ENCODE peak calls at places on chromosomes 3 and 15, in nine cellular contexts. K, H, S, T, W, R, P, C and Y are unnamed samples.

GRCh38 chr3:186235554-186235953 is 126.5 kb downstream of the DGKG start:
- DNase-seq in H (no peak), S (no peak), W (no peak), P (no peak), C (no peak), T (no peak), R (no peak), K (no peak), Y (no peak)

GRCh38 chr3:67692621-67693020 is 38.2 kb upstream of the SUCLG2 start:
- DNase-seq in S (no peak), W (no peak), C (no peak), K (peak), P (no peak), R (no peak), H (no peak), T (no peak), Y (no peak)

GRCh38 chr15:73239564-73240208 is 129.1 kb downstream of the HCN4 start:
- DNase-seq in P (no peak), R (no peak), S (no peak), K (peak), W (no peak), C (no peak), H (no peak), T (no peak), Y (no peak)

GRCh38 chr3:152272771-152273242 is 4.1 kb downstream of the MBNL1 start:
- DNase-seq in C (peak), H (peak), K (peak), R (no peak), W (no peak), S (no peak), P (no peak), T (peak), Y (no peak)

GRCh38 chr15:40103124-40103858 is 5.4 kb downstream of the BMF start:
- DNase-seq in P (no peak), T (peak), S (no peak), R (no peak), W (no peak), H (no peak), C (peak), K (peak), Y (peak)

GRCh38 chr3:169496402-169496801 is 167.1 kb downstream of the MECOM start:
- DNase-seq in S (no peak), R (no peak), W (no peak), K (no peak), P (no peak), H (no peak), C (no peak), T (no peak), Y (no peak)

GRCh38 chr3:10695595-10696285 is 120.3 kb upstream of the SLC6A11 start:
- DNase-seq in R (no peak), T (no peak), P (no peak), S (no peak), H (no peak), K (no peak), W (no peak), C (no peak), Y (no peak)

GRCh38 chr3:137808015-137808414 is 43.9 kb downstream of the SOX14 start:
- DNase-seq in C (no peak), S (no peak), W (no peak), H (no peak), P (no peak), R (no peak), T (no peak), K (peak), Y (no peak)

GRCh38 chr3:170502297-170502696 is 83.6 kb downstream of the SLC7A14 start:
- DNase-seq in K (no peak), S (no peak), W (no peak), R (no peak), T (no peak), H (no peak), P (no peak), C (peak), Y (peak)

GRCh38 chr3:10949197-10949596 is 43.4 kb upstream of the SLC6A1 start:
- DNase-seq in P (no peak), T (no peak), S (no peak), H (no peak), R (no peak), C (no peak), K (no peak), W (no peak), Y (no peak)

GRCh38 chr3:86978111-86978528 is 12.8 kb downstream of the VGLL3 start:
- DNase-seq in T (no peak), W (no peak), C (peak), R (no peak), H (no peak), K (no peak), S (no peak), P (no peak), Y (no peak)

GRCh38 chr15:37093480-37094410 is 6.6 kb downstream of the MEIS2 start:
- DNase-seq in H (no peak), T (no peak), R (no peak), K (peak), P (no peak), W (no peak), C (peak), S (no peak), Y (no peak)

GRCh38 chr3:187183210-187183862 is 13.9 kb upstream of the RTP1 start:
- DNase-seq in W (no peak), H (no peak), R (no peak), C (peak), S (no peak), P (no peak), T (peak), K (no peak), Y (no peak)

GRCh38 chr3:66236281-66236680 is 15.5 kb downstream of the SLC25A26 start:
- DNase-seq in T (no peak), K (no peak), S (no peak), C (peak), W (peak), H (peak), R (no peak), P (no peak), Y (no peak)

GRCh38 chr3:107356706-107357105 is 20.5 kb upstream of the CCDC54 start:
- DNase-seq in R (no peak), C (no peak), T (no peak), K (no peak), W (no peak), H (no peak), S (no peak), P (no peak), Y (no peak)

GRCh38 chr15:60933914-60934885 is 294.9 kb downstream of the RORA start:
- DNase-seq in P (no peak), W (no peak), C (no peak), K (peak), R (no peak), H (no peak), S (no peak), T (no peak), Y (no peak)

GRCh38 chr3:78580691-78581090 is 1187.1 kb downstream of the ROBO1 start:
- DNase-seq in S (no peak), T (peak), W (no peak), R (no peak), H (no peak), C (peak), P (no peak), K (peak), Y (no peak)

GRCh38 chr3:6282920-6283319 is 578.0 kb upstream of the GRM7 start:
- DNase-seq in T (no peak), W (no peak), C (no peak), H (no peak), P (no peak), K (no peak), S (no peak), R (no peak), Y (no peak)

GRCh38 chr3:8864570-8865350 is 95.3 kb upstream of the OXTR start:
- DNase-seq in R (no peak), C (no peak), T (no peak), P (no peak), S (no peak), W (no peak), K (no peak), H (no peak), Y (no peak)

GRCh38 chr15:99387769-99388168 is 136.5 kb downstream of the LRRC28 start:
- DNase-seq in S (no peak), R (no peak), H (no peak), C (no peak), P (no peak), W (no peak), K (no peak), T (no peak), Y (no peak)

GRCh38 chr15:40258544-40258943 is 19.7 kb downstream of the PAK6 start:
- DNase-seq in P (no peak), R (no peak), S (no peak), T (no peak), K (no peak), C (no peak), W (no peak), H (no peak), Y (no peak)

GRCh38 chr3:131349946-131350347 is 31.6 kb upstream of the NUDT16 start:
- DNase-seq in S (peak), C (peak), K (peak), W (no peak), R (no peak), H (no peak), P (no peak), T (peak), Y (no peak)

GRCh38 chr3:151630035-151630434 is 103.7 kb upstream of the AADACL2 start:
- DNase-seq in S (no peak), R (no peak), T (no peak), K (no peak), W (no peak), P (no peak), H (no peak), C (no peak), Y (no peak)

GRCh38 chr3:49636883-49637609 is 37.1 kb upstream of the APEH start:
- DNase-seq in T (no peak), R (no peak), C (no peak), S (no peak), W (no peak), H (no peak), K (no peak), P (no peak), Y (no peak)

GRCh38 chr3:180421221-180421620 is 180.7 kb upstream of the TTC14 start:
- DNase-seq in H (no peak), C (peak), T (no peak), K (no peak), R (no peak), S (no peak), P (no peak), W (no peak), Y (no peak)

GRCh38 chr3:4425707-4426106 is 41.4 kb downstream of the SUMF1 start:
- DNase-seq in S (no peak), H (no peak), K (no peak), P (no peak), C (peak), T (no peak), R (no peak), W (no peak), Y (no peak)

GRCh38 chr15:78302579-78302978 is 3.2 kb upstream of the SKIC8 start:
- DNase-seq in S (no peak), T (peak), R (no peak), K (peak), C (peak), H (peak), W (no peak), P (no peak), Y (no peak)

GRCh38 chr15:87604857-87605446 is 651.6 kb downstream of the NTRK3 start:
- DNase-seq in W (no peak), S (no peak), K (no peak), C (no peak), H (no peak), R (peak), T (no peak), P (no peak), Y (no peak)

GRCh38 chr3:197527569-197527968 is 28.2 kb downstream of the BDH1 start:
- DNase-seq in R (no peak), S (no peak), W (no peak), T (no peak), C (no peak), K (no peak), H (no peak), P (no peak), Y (no peak)